ENCODE peak calls at places on chromosomes 2 and 18, in ten cellular contexts. D, T, F, Q, I, G, B, M, E and J are unnamed samples.

GRCh38 chr2:241003830-241004564 is 5.6 kb downstream of the SNED1 start:
- DNase-seq in E (no peak), I (no peak), Q (no peak), B (no peak), D (no peak), T (no peak), F (no peak), M (no peak), G (no peak), J (no peak)

GRCh38 chr18:78681396-78681795 is 298.2 kb upstream of the SALL3 start:
- DNase-seq in B (no peak), M (no peak), Q (no peak), E (no peak), D (no peak), G (no peak), T (no peak), F (no peak), I (peak), J (no peak)

GRCh38 chr2:9573013-9573708 is 17.5 kb upstream of the ADAM17 start:
- DNase-seq in E (no peak), I (no peak), M (no peak), F (no peak), T (no peak), D (no peak), Q (no peak), G (no peak), B (no peak), J (no peak)

GRCh38 chr2:58606799-58607198 is 365.7 kb upstream of the FANCL start:
- DNase-seq in D (no peak), B (no peak), I (no peak), E (no peak), G (no peak), F (no peak), M (no peak), Q (no peak), T (no peak), J (no peak)

GRCh38 chr2:24105816-24106215 is 17.3 kb downstream of the PFN4 start:
- DNase-seq in B (no peak), T (no peak), M (no peak), G (no peak), D (no peak), E (no peak), F (no peak), I (no peak), Q (no peak), J (no peak)

GRCh38 chr2:110655701-110656100 is 22.2 kb downstream of the BUB1 start:
- DNase-seq in E (no peak), G (no peak), M (no peak), D (peak), T (no peak), I (no peak), B (no peak), F (no peak), Q (no peak), J (no peak)

GRCh38 chr2:96109931-96110511 is 6.3 kb downstream of the ADRA2B start:
- DNase-seq in M (no peak), T (no peak), E (no peak), B (no peak), D (no peak), Q (no peak), F (no peak), I (no peak), G (no peak), J (peak)

GRCh38 chr18:10170375-10170774 is 256.6 kb downstream of the VAPA start:
- DNase-seq in M (no peak), I (no peak), Q (no peak), T (no peak), F (no peak), B (no peak), D (no peak), G (peak), E (no peak), J (no peak)

GRCh38 chr2:95359035-95359434 is 43.5 kb upstream of the FAHD2A start:
- DNase-seq in B (no peak), G (no peak), T (peak), F (no peak), D (peak), Q (no peak), I (no peak), E (no peak), M (no peak), J (no peak)

GRCh38 chr18:3151379-3152264 is 68.1 kb downstream of the MYOM1 start:
- DNase-seq in M (peak), D (peak), Q (peak), E (no peak), F (no peak), B (no peak), T (peak), I (no peak), G (peak), J (peak)